ENCODE peak calls at places on chromosomes 7 and 10, in six cellular contexts. One of them, this sample, is unnamed.

GRCh38 chr10:127216786-127217185 is 20.4 kb upstream of the INSYN2A start:
- DNase-seq in IMR-90: peak; percentile 28
- DNase-seq in mesendoderm: no peak
- DNase-seq in mesenchymal stem cell: no peak
- DNase-seq in neuronal stem cell: no peak
- DNase-seq in trophoblast cell: no peak
- DNase-seq in this sample: no peak

GRCh38 chr7:30923774-30924413 is 12.2 kb downstream of the AQP1 start:
- DNase-seq in IMR-90: no peak
- DNase-seq in mesendoderm: no peak
- DNase-seq in mesenchymal stem cell: no peak
- DNase-seq in neuronal stem cell: no peak
- DNase-seq in trophoblast cell: no peak
- DNase-seq in this sample: no peak

GRCh38 chr7:34845666-34846361 is 187.8 kb downstream of the NPSR1 start:
- DNase-seq in IMR-90: no peak
- DNase-seq in mesendoderm: peak; percentile 86
- DNase-seq in mesenchymal stem cell: peak; percentile 37
- DNase-seq in neuronal stem cell: no peak
- DNase-seq in trophoblast cell: peak; percentile 22
- DNase-seq in this sample: no peak

GRCh38 chr7:139452948-139453672 is 30.4 kb downstream of the KLRG2 start:
- DNase-seq in IMR-90: peak; percentile 80
- DNase-seq in mesendoderm: peak; percentile 24
- DNase-seq in mesenchymal stem cell: no peak
- DNase-seq in neuronal stem cell: no peak
- DNase-seq in trophoblast cell: peak; percentile 86
- DNase-seq in this sample: peak; percentile 59

GRCh38 chr7:116316838-116317612 is 106.7 kb downstream of the TES start:
- DNase-seq in IMR-90: peak; percentile 99
- DNase-seq in mesendoderm: peak; percentile 88
- DNase-seq in mesenchymal stem cell: peak; percentile 98
- DNase-seq in neuronal stem cell: peak; percentile 12
- DNase-seq in trophoblast cell: peak; percentile 81
- DNase-seq in this sample: no peak

GRCh38 chr10:46551701-46552525 is 4.5 kb downstream of the GPRIN2 start:
- DNase-seq in IMR-90: no peak
- DNase-seq in mesendoderm: no peak
- DNase-seq in mesenchymal stem cell: no peak
- DNase-seq in neuronal stem cell: no peak
- DNase-seq in trophoblast cell: no peak
- DNase-seq in this sample: no peak

GRCh38 chr7:4631664-4632171 is 50.4 kb upstream of the FOXK1 start:
- DNase-seq in IMR-90: peak; percentile 91
- DNase-seq in mesendoderm: peak; percentile 92
- DNase-seq in mesenchymal stem cell: peak; percentile 30
- DNase-seq in neuronal stem cell: peak; percentile 65
- DNase-seq in trophoblast cell: peak; percentile 86
- DNase-seq in this sample: peak; percentile 52

GRCh38 chr7:106199813-106200364 is 84.9 kb downstream of the NAMPT start:
- DNase-seq in IMR-90: no peak
- DNase-seq in mesendoderm: no peak
- DNase-seq in mesenchymal stem cell: peak; percentile 22
- DNase-seq in neuronal stem cell: no peak
- DNase-seq in trophoblast cell: no peak
- DNase-seq in this sample: no peak

GRCh38 chr10:51498424-51498823 is 201.0 kb downstream of the CSTF2T start:
- DNase-seq in IMR-90: no peak
- DNase-seq in mesendoderm: no peak
- DNase-seq in mesenchymal stem cell: no peak
- DNase-seq in neuronal stem cell: no peak
- DNase-seq in trophoblast cell: no peak
- DNase-seq in this sample: no peak

GRCh38 chr7:66152538-66153191 is 38.0 kb downstream of the CRCP start:
- DNase-seq in IMR-90: peak; percentile 34
- DNase-seq in mesendoderm: peak; percentile 22
- DNase-seq in mesenchymal stem cell: peak; percentile 68
- DNase-seq in neuronal stem cell: peak; percentile 14
- DNase-seq in trophoblast cell: no peak
- DNase-seq in this sample: peak; percentile 49

GRCh38 chr10:14500172-14500765 is 169.5 kb upstream of the FRMD4A start:
- DNase-seq in IMR-90: no peak
- DNase-seq in mesendoderm: no peak
- DNase-seq in mesenchymal stem cell: peak; percentile 47
- DNase-seq in neuronal stem cell: no peak
- DNase-seq in trophoblast cell: no peak
- DNase-seq in this sample: no peak

GRCh38 chr10:43292745-43293676 is 26.1 kb upstream of the RASGEF1A start:
- DNase-seq in IMR-90: peak; percentile 41
- DNase-seq in mesendoderm: peak; percentile 57
- DNase-seq in mesenchymal stem cell: peak; percentile 52
- DNase-seq in neuronal stem cell: peak; percentile 36
- DNase-seq in trophoblast cell: peak; percentile 65
- DNase-seq in this sample: no peak

GRCh38 chr7:69748530-69748929 is 150.3 kb downstream of the AUTS2 start:
- DNase-seq in IMR-90: no peak
- DNase-seq in mesendoderm: no peak
- DNase-seq in mesenchymal stem cell: no peak
- DNase-seq in neuronal stem cell: no peak
- DNase-seq in trophoblast cell: peak; percentile 50
- DNase-seq in this sample: no peak

GRCh38 chr10:88194041-88194887 is 330.8 kb downstream of the PTEN start:
- DNase-seq in IMR-90: peak; percentile 31
- DNase-seq in mesendoderm: peak; percentile 40
- DNase-seq in mesenchymal stem cell: no peak
- DNase-seq in neuronal stem cell: no peak
- DNase-seq in trophoblast cell: peak; percentile 14
- DNase-seq in this sample: no peak

GRCh38 chr10:43827853-43828252 is 179.2 kb upstream of the ZNF32 start:
- DNase-seq in IMR-90: no peak
- DNase-seq in mesendoderm: no peak
- DNase-seq in mesenchymal stem cell: no peak
- DNase-seq in neuronal stem cell: no peak
- DNase-seq in trophoblast cell: no peak
- DNase-seq in this sample: no peak

GRCh38 chr7:929311-929711 is 25.2 kb downstream of the ADAP1 start:
- DNase-seq in IMR-90: no peak
- DNase-seq in mesendoderm: no peak
- DNase-seq in mesenchymal stem cell: no peak
- DNase-seq in neuronal stem cell: no peak
- DNase-seq in trophoblast cell: peak; percentile 73
- DNase-seq in this sample: no peak

GRCh38 chr7:132723506-132724081 is 147.3 kb upstream of the PLXNA4 start:
- DNase-seq in IMR-90: no peak
- DNase-seq in mesendoderm: no peak
- DNase-seq in mesenchymal stem cell: no peak
- DNase-seq in neuronal stem cell: no peak
- DNase-seq in trophoblast cell: no peak
- DNase-seq in this sample: no peak

GRCh38 chr7:131294553-131294952 is 33.1 kb upstream of the MKLN1 start:
- DNase-seq in IMR-90: no peak
- DNase-seq in mesendoderm: no peak
- DNase-seq in mesenchymal stem cell: no peak
- DNase-seq in neuronal stem cell: no peak
- DNase-seq in trophoblast cell: no peak
- DNase-seq in this sample: no peak

GRCh38 chr10:30241422-30242110 is 107.5 kb downstream of the MTPAP start:
- DNase-seq in IMR-90: no peak
- DNase-seq in mesendoderm: no peak
- DNase-seq in mesenchymal stem cell: peak; percentile 7
- DNase-seq in neuronal stem cell: no peak
- DNase-seq in trophoblast cell: no peak
- DNase-seq in this sample: no peak

GRCh38 chr7:130899638-130900401 is 165.8 kb upstream of the KLF14 start:
- DNase-seq in IMR-90: no peak
- DNase-seq in mesendoderm: no peak
- DNase-seq in mesenchymal stem cell: peak; percentile 37
- DNase-seq in neuronal stem cell: no peak
- DNase-seq in trophoblast cell: no peak
- DNase-seq in this sample: no peak

DNA sequence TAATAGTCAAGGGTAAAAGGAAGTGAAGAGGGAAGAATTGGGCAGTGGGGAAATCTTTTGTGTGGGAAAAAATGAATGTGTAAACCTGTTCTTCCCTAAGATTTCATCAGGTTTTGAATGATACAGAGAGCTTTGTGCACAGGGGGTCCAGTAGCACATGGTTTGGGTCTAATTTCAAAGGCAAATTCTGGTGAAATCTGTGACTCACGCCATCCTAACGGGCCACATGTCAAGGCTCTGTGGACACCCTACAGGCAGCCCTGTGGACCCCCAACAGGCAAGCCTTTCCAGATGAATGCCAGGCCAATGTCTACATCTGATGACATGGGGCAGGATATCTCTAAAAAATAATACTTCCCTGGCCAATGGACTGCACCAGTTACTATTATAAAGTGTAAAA is 309.8 kb downstream of the PARD3 start:
- DNase-seq in IMR-90: no peak
- DNase-seq in mesendoderm: peak; percentile 46
- DNase-seq in mesenchymal stem cell: no peak
- DNase-seq in neuronal stem cell: no peak
- DNase-seq in trophoblast cell: no peak
- DNase-seq in this sample: no peak
- H2AK5ac ChIP-seq in IMR-90: no peak overlapping the region
- H2AK5ac ChIP-seq in mesendoderm: no peak overlapping the region
- H2AK5ac ChIP-seq in mesenchymal stem cell: no peak overlapping the region
- H2AK5ac ChIP-seq in neuronal stem cell: no peak overlapping the region
- H2AK5ac ChIP-seq in trophoblast cell: no peak overlapping the region
- H2AK5ac ChIP-seq in this sample: no peak overlapping the region

DNA sequence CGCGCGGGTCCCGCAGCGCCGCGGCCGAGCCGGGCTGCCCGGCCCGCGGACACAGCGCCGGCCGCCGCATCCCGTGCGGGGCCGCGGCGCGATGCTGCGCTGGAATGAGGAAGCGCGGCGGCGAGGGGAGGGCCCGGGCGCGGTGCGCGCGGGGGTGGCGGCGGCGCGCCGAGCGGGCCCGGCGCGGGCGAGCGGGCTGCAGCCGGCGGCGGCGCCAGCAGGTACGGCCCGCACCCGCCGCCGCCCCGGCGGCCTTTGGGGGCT is 690 bp upstream of the IKZF1 start:
- DNase-seq in IMR-90: no peak
- DNase-seq in mesendoderm: peak; percentile 2
- DNase-seq in mesenchymal stem cell: no peak
- DNase-seq in neuronal stem cell: no peak
- DNase-seq in trophoblast cell: peak; percentile 25
- DNase-seq in this sample: no peak
- H3K4me3 ChIP-seq in IMR-90: no peak overlapping the region
- H3K4me3 ChIP-seq in mesendoderm: peak overlapping the region; percentile 47
- H3K4me3 ChIP-seq in mesenchymal stem cell: peak overlapping the region; percentile 50
- H3K4me3 ChIP-seq in neuronal stem cell: peak overlapping the region; percentile 90
- H3K4me3 ChIP-seq in trophoblast cell: peak overlapping the region; percentile 85
- H3K4me3 ChIP-seq in this sample: peak overlapping the region; percentile 43

GRCh38 chr7:143255564-143255963 is 7.7 kb upstream of the GSTK1 start:
- DNase-seq in IMR-90: no peak
- DNase-seq in mesendoderm: no peak
- DNase-seq in mesenchymal stem cell: peak; percentile 53
- DNase-seq in neuronal stem cell: no peak
- DNase-seq in trophoblast cell: no peak
- DNase-seq in this sample: no peak

GRCh38 chr7:143257501-143257900 is 5.7 kb upstream of the GSTK1 start:
- DNase-seq in IMR-90: no peak
- DNase-seq in mesendoderm: no peak
- DNase-seq in mesenchymal stem cell: no peak
- DNase-seq in neuronal stem cell: no peak
- DNase-seq in trophoblast cell: no peak
- DNase-seq in this sample: no peak

GRCh38 chr7:143258830-143259229 is 4.4 kb upstream of the GSTK1 start:
- DNase-seq in IMR-90: peak; percentile 20
- DNase-seq in mesendoderm: no peak
- DNase-seq in mesenchymal stem cell: peak; percentile 25
- DNase-seq in neuronal stem cell: no peak
- DNase-seq in trophoblast cell: no peak
- DNase-seq in this sample: no peak

GRCh38 chr7:143256325-143256724 is 6.9 kb upstream of the GSTK1 start:
- DNase-seq in IMR-90: no peak
- DNase-seq in mesendoderm: no peak
- DNase-seq in mesenchymal stem cell: no peak
- DNase-seq in neuronal stem cell: no peak
- DNase-seq in trophoblast cell: no peak
- DNase-seq in this sample: no peak

GRCh38 chr7:143256932-143257331 is 6.3 kb upstream of the GSTK1 start:
- DNase-seq in IMR-90: no peak
- DNase-seq in mesendoderm: no peak
- DNase-seq in mesenchymal stem cell: no peak
- DNase-seq in neuronal stem cell: no peak
- DNase-seq in trophoblast cell: no peak
- DNase-seq in this sample: no peak
- H2AK5ac ChIP-seq in IMR-90: no peak overlapping the region
- H2AK5ac ChIP-seq in mesendoderm: no peak overlapping the region
- H2AK5ac ChIP-seq in mesenchymal stem cell: no peak overlapping the region
- H2AK5ac ChIP-seq in neuronal stem cell: no peak overlapping the region
- H2AK5ac ChIP-seq in trophoblast cell: no peak overlapping the region
- H2AK5ac ChIP-seq in this sample: no peak overlapping the region

GRCh38 chr10:121594076-121594475 is 4.2 kb downstream of the FGFR2 start:
- DNase-seq in IMR-90: no peak
- DNase-seq in mesendoderm: no peak
- DNase-seq in mesenchymal stem cell: no peak
- DNase-seq in neuronal stem cell: no peak
- DNase-seq in trophoblast cell: no peak
- DNase-seq in this sample: no peak
- H3K4me3 ChIP-seq in IMR-90: no peak overlapping the region
- H3K4me3 ChIP-seq in mesendoderm: no peak overlapping the region
- H3K4me3 ChIP-seq in mesenchymal stem cell: no peak overlapping the region
- H3K4me3 ChIP-seq in neuronal stem cell: no peak overlapping the region
- H3K4me3 ChIP-seq in trophoblast cell: no peak overlapping the region
- H3K4me3 ChIP-seq in this sample: peak overlapping the region; percentile 16

DNA sequence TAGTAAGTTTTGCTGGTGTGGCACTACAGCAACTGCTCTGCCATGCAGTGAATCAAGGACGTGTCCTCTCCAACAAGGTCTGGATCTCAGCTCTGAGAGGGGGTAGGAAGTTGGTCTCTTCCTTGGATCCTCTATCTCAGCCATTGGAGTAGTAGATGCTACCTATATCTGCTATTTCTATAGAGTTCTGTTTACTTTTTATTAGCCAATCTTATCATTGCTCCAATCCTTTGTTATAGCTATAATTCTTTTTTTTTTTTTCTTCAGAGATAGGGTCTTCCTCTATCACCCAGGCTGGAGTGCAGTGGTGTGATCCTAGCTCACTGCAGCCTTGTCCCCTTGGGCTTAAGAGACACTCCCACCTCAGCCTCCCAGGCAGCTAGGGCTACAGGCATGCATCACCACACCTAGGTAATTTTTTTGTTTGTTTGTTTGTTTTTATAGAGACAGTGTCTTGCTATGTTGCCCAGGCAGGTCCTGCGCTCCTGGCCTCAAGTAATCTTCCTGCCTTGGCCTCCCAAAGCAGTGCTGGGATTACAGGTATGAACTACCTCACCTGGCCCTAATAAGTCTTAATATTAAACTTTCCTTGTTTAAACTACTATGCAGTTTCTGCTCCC is 155.3 kb upstream of the ASAH2 start:
- DNase-seq in IMR-90: no peak
- DNase-seq in mesendoderm: no peak
- DNase-seq in mesenchymal stem cell: no peak
- DNase-seq in neuronal stem cell: no peak
- DNase-seq in trophoblast cell: peak; percentile 68
- DNase-seq in this sample: no peak
- H2AK5ac ChIP-seq in IMR-90: no peak overlapping the region
- H2AK5ac ChIP-seq in mesendoderm: no peak overlapping the region
- H2AK5ac ChIP-seq in mesenchymal stem cell: no peak overlapping the region
- H2AK5ac ChIP-seq in neuronal stem cell: no peak overlapping the region
- H2AK5ac ChIP-seq in trophoblast cell: no peak overlapping the region
- H2AK5ac ChIP-seq in this sample: peak overlapping the region; percentile 25

This sample was measured in H1.